ENCODE peak calls at places on chromosomes 2 and 18, in six cellular contexts. G, Q, P, K, B and A are unnamed samples.
A peak's percentile ranks its signal among the peaks of the same experiment; 100 is the strongest.

GRCh38 chr18:50928551-50928950 is 39.3 kb upstream of the ELAC1 start:
- DNase-seq in G (no peak), Q (peak; percentile 4), P (no peak), K (no peak), B (no peak), A (no peak)

GRCh38 chr18:79575891-79576685 is 103.5 kb upstream of the CTDP1 start:
- DNase-seq in G (no peak), Q (peak; percentile 26), P (peak; percentile 86), K (peak; percentile 13), B (no peak), A (peak; percentile 78)

GRCh38 chr2:72330673-72331072 is 183.0 kb upstream of the CYP26B1 start:
- DNase-seq in G (no peak), Q (no peak), P (peak; percentile 77), K (no peak), B (no peak), A (no peak)

GRCh38 chr2:37085731-37086147 is 1.4 kb downstream of the GPATCH11 start:
- DNase-seq in G (no peak), Q (peak; percentile 60), P (no peak), K (no peak), B (no peak), A (no peak)

GRCh38 chr2:21035974-21036707 is 7.7 kb downstream of the APOB start:
- DNase-seq in G (no peak), Q (no peak), P (no peak), K (no peak), B (no peak), A (no peak)

GRCh38 chr18:45958730-45959129 is 8.4 kb downstream of the EPG5 start:
- DNase-seq in G (no peak), Q (peak; percentile 51), P (no peak), K (no peak), B (no peak), A (no peak)

GRCh38 chr2:56191617-56192016 is 7.8 kb downstream of the CCDC85A start:
- DNase-seq in G (no peak), Q (no peak), P (peak; percentile 50), K (no peak), B (no peak), A (no peak)

GRCh38 chr2:20616341-20616871 is 34.5 kb downstream of the HS1BP3 start:
- DNase-seq in G (no peak), Q (no peak), P (no peak), K (no peak), B (no peak), A (peak; percentile 18)

GRCh38 chr18:28725876-28726275 is 548.9 kb upstream of the CDH2 start:
- DNase-seq in G (no peak), Q (no peak), P (no peak), K (no peak), B (no peak), A (no peak)